ENCODE peak calls at places on chromosomes 6 and 20, in seven cellular contexts. E, K, R, J, T, Q and N are unnamed samples.

GRCh38 chr6:144415835-144416237 is 130.7 kb downstream of the UTRN start:
- DNase-seq in T (no peak), J (no peak), R (no peak), K (no peak), E (no peak), Q (no peak), N (no peak)

GRCh38 chr20:37575884-37576283 is 48.2 kb upstream of the BLCAP start:
- DNase-seq in J (no peak), Q (no peak), T (peak; percentile 36), E (no peak), K (no peak), R (no peak), N (no peak)

GRCh38 chr20:61306935-61307475 is 54.9 kb downstream of the CDH4 start:
- DNase-seq in T (no peak), R (no peak), K (no peak), J (no peak), E (no peak), Q (no peak), N (no peak)

GRCh38 chr6:43395822-43396221 is 26.4 kb upstream of the ZNF318 start:
- DNase-seq in K (no peak), Q (no peak), E (no peak), J (no peak), T (no peak), R (no peak), N (peak; percentile 36)

GRCh38 chr6:55069132-55069781 is 105.1 kb upstream of the HCRTR2 start:
- DNase-seq in K (peak; percentile 49), R (peak; percentile 48), T (no peak), E (peak; percentile 8), J (peak; percentile 49), Q (no peak), N (peak; percentile 11)

GRCh38 chr6:67210450-67210849 is 1424.6 kb upstream of the ADGRB3 start:
- DNase-seq in J (no peak), T (no peak), K (no peak), Q (no peak), E (no peak), R (no peak), N (no peak)

GRCh38 chr6:91043751-91044150 is 456.9 kb upstream of the MAP3K7 start:
- DNase-seq in R (no peak), J (no peak), Q (no peak), K (no peak), T (no peak), E (no peak), N (no peak)

GRCh38 chr20:62419759-62420158 is 7.6 kb downstream of the RBBP8NL start:
- DNase-seq in R (no peak), T (no peak), E (no peak), J (no peak), Q (no peak), K (no peak), N (no peak)

GRCh38 chr6:13079096-13079758 is 249.1 kb downstream of the TBC1D7 start:
- DNase-seq in T (no peak), R (no peak), K (no peak), E (peak; percentile 11), J (no peak), Q (no peak), N (no peak)

GRCh38 chr20:58313366-58313765 is 3.9 kb downstream of the RAB22A start:
- DNase-seq in J (no peak), R (no peak), T (no peak), K (no peak), E (no peak), Q (no peak), N (no peak)

GRCh38 chr6:166601956-166602355 is 15.5 kb upstream of the RAMACL start:
- DNase-seq in T (no peak), Q (no peak), R (no peak), J (no peak), K (no peak), E (no peak), N (no peak)

GRCh38 chr6:26445934-26446667 is 5.8 kb downstream of the BTN3A3 start:
- DNase-seq in R (no peak), K (no peak), T (peak; percentile 76), Q (no peak), J (no peak), E (no peak), N (no peak)

GRCh38 chr20:57794600-57795346 is 85.0 kb upstream of the PMEPA1 start:
- DNase-seq in J (no peak), Q (no peak), R (no peak), T (no peak), K (no peak), E (no peak), N (no peak)

GRCh38 chr6:156901309-156902019 is 124.3 kb downstream of the ARID1B start:
- DNase-seq in R (no peak), J (no peak), T (no peak), K (no peak), E (no peak), Q (no peak), N (peak; percentile 41)

GRCh38 chr20:52631469-52631868 is 340.7 kb upstream of the TSHZ2 start:
- DNase-seq in K (no peak), J (no peak), Q (no peak), R (no peak), E (no peak), T (no peak), N (no peak)

GRCh38 chr6:69349776-69350175 is 447.0 kb downstream of the LMBRD1 start:
- DNase-seq in R (no peak), T (no peak), Q (no peak), K (no peak), E (no peak), J (no peak), N (no peak)

GRCh38 chr6:90192857-90193256 is 103.8 kb downstream of the BACH2 start:
- DNase-seq in E (no peak), Q (no peak), J (no peak), T (no peak), K (no peak), R (no peak), N (no peak)

GRCh38 chr6:33419580-33420492 is at the start of gene SYNGAP1:
- DNase-seq in Q (no peak), T (no peak), E (no peak), R (peak; percentile 76), K (no peak), J (no peak), N (peak; percentile 67)

GRCh38 chr6:3471286-3471685 is 14.4 kb upstream of the SLC22A23 start:
- DNase-seq in K (no peak), R (no peak), J (no peak), Q (no peak), E (no peak), T (no peak), N (no peak)
- TF ChIP-seq JUND in K (no peak), R (no peak), J (no peak), Q (no peak), E (no peak), T (no peak), N (no peak)

DNA sequence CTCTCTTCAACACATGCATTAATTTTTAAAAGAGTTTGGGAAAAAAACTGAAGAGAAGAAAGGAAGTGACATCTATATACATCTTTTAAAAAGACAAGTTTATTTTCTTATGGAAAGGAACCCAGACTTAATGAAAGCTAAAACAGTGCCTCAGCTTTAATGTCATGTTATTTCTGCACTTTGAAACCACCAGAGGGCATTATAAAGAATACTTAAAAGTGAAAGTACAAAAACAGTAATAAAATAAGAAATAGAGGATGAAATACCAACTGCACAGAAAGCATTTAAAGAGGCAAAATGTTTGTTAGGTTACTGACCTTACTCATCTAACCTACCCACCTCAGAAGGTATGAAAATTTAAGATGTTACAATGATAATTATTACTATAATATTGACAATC is 98.8 kb downstream of the HUS1B start:
- DNase-seq in T (no peak), R (no peak), K (no peak), E (no peak), Q (no peak), J (no peak), N (no peak)
- TF ChIP-seq JUND in T (no peak), R (no peak), K (no peak), E (no peak), Q (no peak), J (no peak), N (no peak)

GRCh38 chr6:93318127-93318526 is 101.2 kb downstream of the EPHA7 start:
- DNase-seq in K (no peak), R (no peak), T (no peak), E (no peak), J (no peak), Q (no peak), N (no peak)
- TF ChIP-seq JUND in K (no peak), R (no peak), T (no peak), E (no peak), J (no peak), Q (no peak), N (no peak)

GRCh38 chr6:88921734-88922133 is 41.7 kb downstream of the RNGTT start:
- DNase-seq in R (no peak), J (no peak), E (no peak), K (no peak), Q (no peak), T (no peak), N (no peak)

GRCh38 chr6:88920088-88920487 is 43.3 kb downstream of the RNGTT start:
- DNase-seq in K (no peak), E (no peak), J (no peak), T (no peak), Q (no peak), R (no peak), N (no peak)

GRCh38 chr6:88919032-88919431 is 44.4 kb downstream of the RNGTT start:
- DNase-seq in Q (no peak), T (no peak), J (no peak), K (no peak), E (no peak), R (no peak), N (no peak)

GRCh38 chr6:88920777-88921728 is 42.4 kb downstream of the RNGTT start:
- DNase-seq in Q (no peak), R (no peak), E (no peak), K (no peak), T (no peak), J (no peak), N (peak; percentile 56)

DNA sequence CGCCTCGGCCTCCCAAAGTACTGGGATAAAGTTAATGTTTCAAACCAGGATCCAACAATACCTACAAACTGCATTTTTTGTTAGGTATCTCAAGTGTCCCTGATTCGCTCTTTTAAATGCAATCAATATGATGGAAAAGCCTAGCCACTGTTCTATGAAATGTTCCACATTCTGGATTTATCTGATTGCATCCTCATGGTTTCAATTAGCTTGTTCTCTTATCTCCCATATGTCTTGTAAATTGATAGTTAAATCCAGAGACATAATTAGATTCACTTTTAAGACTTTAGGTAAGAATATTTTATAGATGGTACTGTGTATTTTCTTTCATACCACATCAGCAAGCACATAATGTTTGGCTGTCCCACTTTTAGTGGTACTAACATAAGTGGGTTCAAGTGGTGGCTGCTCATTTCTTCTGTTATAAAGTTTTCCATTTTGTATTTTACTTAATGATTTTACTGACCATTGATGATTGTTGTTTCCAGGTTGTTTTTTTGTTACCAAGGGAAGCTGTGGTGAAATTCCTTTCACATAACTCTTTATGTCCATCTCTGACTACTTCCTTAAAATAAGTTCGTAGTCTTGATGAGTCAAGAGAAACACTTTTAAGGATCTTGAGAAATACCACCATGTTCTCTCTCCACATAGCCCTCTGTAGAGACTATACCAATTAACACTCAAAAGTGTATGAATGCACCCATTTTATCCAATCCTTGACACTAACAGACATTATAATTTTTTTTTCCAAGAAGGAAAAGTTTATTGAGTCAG is 40.5 kb downstream of the RNGTT start:
- DNase-seq in R (no peak), E (no peak), J (no peak), T (no peak), Q (no peak), K (no peak), N (no peak)
- TF ChIP-seq JUND in R (no peak), E (no peak), J (no peak), T (no peak), Q (no peak), K (no peak), N (no peak)